ENCODE peak calls at places on chromosomes 16 and 17, in ten cellular contexts. Q is iris pigment epithelial cell; Z is sciatic nerve; V is NCI-H748 treated with DMSO at 0.1 percent for 48 hours; D is CD4-positive, CD25-positive, alpha-beta regulatory T cell; J is EH; G is islet precursor cell; L is CD4-positive, alpha-beta T cell; E is cardiac fibroblast; I is GM03348. H is an unnamed sample.

GRCh38 chr17:27244481-27245223 is 49.3 kb upstream of the WSB1 start:
- DNase-seq in Q (peak; percentile 98), Z (peak; percentile 77), V (no peak), D (no peak), J (peak; percentile 93), G (peak; percentile 54), L (no peak), E (peak; percentile 99), I (peak; percentile 91), H (peak; percentile 65)

GRCh38 chr16:79595261-79595660 is 5.3 kb downstream of the MAF start:
- DNase-seq in Q (no peak), Z (no peak), V (no peak), D (no peak), J (no peak), G (no peak), L (no peak), E (peak; percentile 40), I (no peak), H (no peak)

GRCh38 chr16:15682105-15682570 is 32.1 kb downstream of the NDE1 start:
- DNase-seq in Q (peak; percentile 86), Z (no peak), V (no peak), D (peak; percentile 9), J (peak; percentile 81), G (peak; percentile 83), L (peak; percentile 30), E (peak; percentile 86), I (peak; percentile 40), H (peak; percentile 88)

GRCh38 chr16:49623501-49624266 is 232.2 kb downstream of the ZNF423 start:
- DNase-seq in Q (no peak), Z (no peak), V (no peak), D (no peak), J (no peak), G (peak; percentile 37), L (no peak), E (no peak), I (no peak), H (no peak)

GRCh38 chr17:76753061-76753961 is 15.4 kb downstream of the MFSD11 start:
- DNase-seq in Q (no peak), Z (no peak), V (no peak), D (no peak), J (no peak), G (no peak), L (no peak), E (no peak), I (no peak), H (no peak)

GRCh38 chr16:31105677-31106213 is 2.4 kb upstream of the BCKDK start:
- DNase-seq in Q (peak; percentile 30), Z (peak; percentile 93), V (no peak), D (peak; percentile 69), J (peak; percentile 73), G (peak; percentile 91), L (peak; percentile 63), E (peak; percentile 66), I (peak; percentile 89), H (peak; percentile 76)

GRCh38 chr17:79160980-79161621 is 86.5 kb downstream of the ENGASE start:
- DNase-seq in Q (peak; percentile 22), Z (no peak), V (no peak), D (no peak), J (peak; percentile 8), G (peak; percentile 71), L (no peak), E (peak; percentile 52), I (no peak), H (peak; percentile 83)

GRCh38 chr16:74740795-74741304 is 33.8 kb downstream of the FA2H start:
- DNase-seq in Q (no peak), Z (peak; percentile 65), V (no peak), D (no peak), J (peak; percentile 36), G (no peak), L (no peak), E (no peak), I (no peak), H (no peak)

GRCh38 chr17:77392376-77393273 is 251.9 kb downstream of the SEC14L1 start:
- DNase-seq in Q (no peak), Z (no peak), V (no peak), D (no peak), J (peak; percentile 64), G (peak; percentile 92), L (no peak), E (no peak), I (peak; percentile 54), H (no peak)

H was measured in dermis blood vessel endothelial cell.